ENCODE peak calls at places on chromosomes 3 and 15, in eight cellular contexts. S, R, K, U, O, V, H and E are unnamed samples.

GRCh38 chr15:85430406-85431204 is 50.2 kb downstream of the AKAP13 start:
- DNase-seq in S (no peak), R (no peak), U (no peak), O (no peak), K (no peak), H (no peak), V (no peak), E (no peak)

GRCh38 chr3:174132421-174133042 is 726.6 kb upstream of the NAALADL2 start:
- DNase-seq in V (no peak), U (no peak), R (no peak), S (no peak), K (no peak), H (peak), O (no peak), E (no peak)

GRCh38 chr3:94647131-94647530 is 584.3 kb downstream of the NSUN3 start:
- DNase-seq in V (no peak), S (no peak), O (no peak), R (no peak), H (no peak), K (no peak), U (no peak), E (no peak)

GRCh38 chr15:100125627-100126231 is 216.0 kb downstream of the ADAMTS17 start:
- DNase-seq in R (no peak), K (peak), O (no peak), U (no peak), S (peak), V (no peak), H (no peak), E (peak)

GRCh38 chr3:184203526-184203925 is 17.5 kb downstream of the ABCF3 start:
- DNase-seq in K (no peak), U (no peak), V (no peak), R (no peak), O (no peak), S (no peak), H (no peak), E (no peak)

GRCh38 chr15:48784756-48785155 is 26.1 kb downstream of the CEP152 start:
- DNase-seq in O (no peak), R (no peak), U (no peak), K (no peak), H (no peak), S (no peak), V (no peak), E (no peak)

GRCh38 chr3:190566043-190566933 is 52.4 kb downstream of the IL1RAP start:
- DNase-seq in K (peak), V (no peak), U (peak), O (peak), S (peak), R (peak), H (peak), E (peak)

GRCh38 chr15:42279234-42279723 is 6.0 kb upstream of the TMEM87A start:
- DNase-seq in S (no peak), U (no peak), K (no peak), H (no peak), O (no peak), R (no peak), V (no peak), E (no peak)

GRCh38 chr3:39281533-39281932 is 1.7 kb upstream of the CX3CR1 start:
- DNase-seq in U (no peak), R (no peak), V (no peak), K (no peak), O (no peak), S (no peak), H (no peak), E (no peak)

GRCh38 chr3:128575777-128576176 is 74.8 kb downstream of the RPN1 start:
- DNase-seq in O (no peak), S (no peak), V (no peak), R (no peak), K (no peak), U (no peak), H (no peak), E (no peak)

GRCh38 chr3:179840985-179841384 is 188.1 kb downstream of the USP13 start:
- DNase-seq in S (no peak), R (no peak), H (peak), K (no peak), V (no peak), U (no peak), O (no peak), E (no peak)

GRCh38 chr3:12395349-12396012 is 88.8 kb upstream of the TSEN2 start:
- DNase-seq in R (no peak), U (no peak), K (no peak), O (no peak), V (no peak), H (peak), S (no peak), E (no peak)

GRCh38 chr3:150411106-150411460 is 3.0 kb downstream of the TSC22D2 start:
- DNase-seq in K (no peak), U (no peak), H (no peak), V (no peak), S (no peak), R (no peak), O (no peak), E (no peak)

GRCh38 chr3:150414273-150414672 is 6.2 kb downstream of the TSC22D2 start:
- DNase-seq in K (no peak), U (no peak), R (no peak), S (no peak), H (peak), V (no peak), O (no peak), E (no peak)

GRCh38 chr3:150411971-150412370 is 3.9 kb downstream of the TSC22D2 start:
- DNase-seq in S (no peak), O (no peak), K (no peak), U (no peak), H (peak), V (no peak), R (no peak), E (no peak)

GRCh38 chr3:150410311-150411105 is 2.4 kb downstream of the TSC22D2 start:
- DNase-seq in K (peak), S (no peak), R (no peak), O (peak), U (no peak), H (peak), V (no peak), E (peak)

GRCh38 chr3:150412599-150413069 is 4.5 kb downstream of the TSC22D2 start:
- DNase-seq in S (no peak), K (no peak), U (no peak), H (peak), O (no peak), R (no peak), V (no peak), E (no peak)
- TF ChIP-seq POLR2A in S (no peak), K (no peak), U (no peak), H (no peak), O (no peak), R (no peak), V (no peak), E (no peak)

GRCh38 chr15:43508421-43508820 is 9.0 kb upstream of the MAP1A start:
- DNase-seq in S (no peak), V (no peak), H (no peak), U (no peak), O (no peak), R (no peak), K (no peak), E (no peak)

GRCh38 chr15:43511012-43511885 is 6.2 kb upstream of the MAP1A start:
- DNase-seq in H (no peak), U (peak), K (peak), S (no peak), O (no peak), V (peak), R (no peak), E (no peak)

GRCh38 chr15:43509002-43509922 is 8.1 kb upstream of the MAP1A start:
- DNase-seq in V (no peak), K (peak), O (no peak), S (no peak), R (no peak), H (no peak), U (no peak), E (peak)

GRCh38 chr15:43509923-43510229 is 7.5 kb upstream of the MAP1A start:
- DNase-seq in R (no peak), O (no peak), S (no peak), V (no peak), K (no peak), U (no peak), H (no peak), E (no peak)

GRCh38 chr15:43510230-43511011 is 7.0 kb upstream of the MAP1A start:
- DNase-seq in U (peak), V (peak), S (peak), O (peak), H (peak), K (peak), R (peak), E (peak)
- TF ChIP-seq CTCF in U (no peak), V (no peak), S (no peak), O (no peak), H (peak), K (no peak), R (peak), E (no peak)

GRCh38 chr3:134838599-134838998 is 43.5 kb downstream of the EPHB1 start:
- DNase-seq in H (no peak), O (no peak), U (no peak), S (no peak), K (no peak), V (no peak), R (no peak), E (no peak)
- TF ChIP-seq POLR2A in H (no peak), O (no peak), U (no peak), S (no peak), K (no peak), V (no peak), R (no peak), E (no peak)

GRCh38 chr3:16945330-16945729 is 60.6 kb downstream of the PLCL2 start:
- DNase-seq in V (no peak), K (no peak), S (no peak), U (no peak), H (peak), R (no peak), O (no peak), E (no peak)

GRCh38 chr3:16940769-16941683 is 56.3 kb downstream of the PLCL2 start:
- DNase-seq in H (no peak), U (no peak), S (no peak), R (no peak), O (no peak), V (no peak), K (no peak), E (no peak)

GRCh38 chr3:16937421-16937820 is 52.7 kb downstream of the PLCL2 start:
- DNase-seq in H (no peak), O (no peak), S (no peak), K (no peak), V (no peak), R (no peak), U (no peak), E (no peak)

GRCh38 chr3:16943857-16944256 is 59.1 kb downstream of the PLCL2 start:
- DNase-seq in H (no peak), U (no peak), O (no peak), R (no peak), K (no peak), V (no peak), S (no peak), E (no peak)

DNA sequence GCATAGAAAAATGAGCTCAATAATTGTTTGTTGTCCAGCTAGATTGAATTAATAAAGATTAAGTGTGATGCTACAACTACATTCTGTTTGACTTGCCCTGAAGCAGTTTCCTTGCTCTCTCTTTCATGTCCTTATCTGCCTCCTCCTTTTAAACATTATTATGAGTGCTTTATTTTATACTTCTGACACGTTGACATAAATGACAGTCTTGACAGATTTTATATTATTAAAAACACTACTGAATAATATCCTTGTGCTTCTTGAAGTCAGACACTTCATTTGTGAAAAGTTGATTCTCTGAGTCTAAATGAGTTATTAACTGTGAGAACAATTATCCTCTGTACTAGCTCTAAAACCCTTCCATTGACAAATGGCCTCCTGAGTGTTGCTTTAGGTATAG is 58.2 kb downstream of the PLCL2 start:
- DNase-seq in V (no peak), U (no peak), K (no peak), S (no peak), O (no peak), H (no peak), R (no peak), E (no peak)
- TF ChIP-seq CTCF in V (no peak), U (no peak), K (no peak), S (no peak), O (no peak), H (no peak), R (no peak), E (no peak)

GRCh38 chr3:53158700-53159414 is 2.2 kb upstream of the PRKCD start:
- DNase-seq in R (no peak), K (no peak), V (no peak), U (no peak), H (no peak), S (no peak), O (no peak), E (no peak)

GRCh38 chr3:53157974-53158580 is 2.9 kb upstream of the PRKCD start:
- DNase-seq in U (no peak), R (no peak), H (no peak), K (no peak), S (no peak), V (no peak), O (no peak), E (no peak)

GRCh38 chr3:53160335-53160659 is 712 bp upstream of the PRKCD start:
- DNase-seq in V (no peak), H (no peak), O (no peak), U (no peak), R (no peak), S (no peak), K (no peak), E (no peak)

GRCh38 chr3:53160660-53161344 is at the start of gene PRKCD:
- DNase-seq in R (peak), U (peak), S (peak), O (peak), V (peak), H (peak), K (peak), E (peak)

GRCh38 chr3:53159415-53160135 is 1.4 kb upstream of the PRKCD start:
- DNase-seq in O (peak), V (no peak), H (no peak), S (no peak), K (no peak), U (no peak), R (no peak), E (no peak)
- TF ChIP-seq POLR2A in O (no peak), V (no peak), H (no peak), S (no peak), K (no peak), U (no peak), R (no peak), E (no peak)